ENCODE peak calls at places on chromosomes 12 and 14, in six cellular contexts. K, S, W, B, X and R are unnamed samples.

GRCh38 chr12:19997996-19998395 is 370.3 kb upstream of the PDE3A start:
- DNase-seq in K (no peak), S (no peak), W (no peak), B (no peak), X (no peak), R (no peak)

GRCh38 chr14:68402525-68403101 is 390.3 kb downstream of the ZFP36L1 start:
- DNase-seq in K (no peak), S (no peak), W (no peak), B (no peak), X (no peak), R (no peak)

GRCh38 chr12:26848156-26848825 is 15.3 kb upstream of the ITPR2 start:
- DNase-seq in K (no peak), S (no peak), W (no peak), B (no peak), X (no peak), R (no peak)

GRCh38 chr12:89064780-89065179 is 287.5 kb downstream of the DUSP6 start:
- DNase-seq in K (no peak), S (no peak), W (no peak), B (no peak), X (no peak), R (no peak)

GRCh38 chr14:24310666-24311604 is at the start of gene LTB4R:
- DNase-seq in K (no peak), S (peak; percentile 78), W (peak; percentile 89), B (no peak), X (no peak), R (peak; percentile 63)

GRCh38 chr12:67634167-67634793 is 14.3 kb upstream of the DYRK2 start:
- DNase-seq in K (no peak), S (no peak), W (no peak), B (no peak), X (no peak), R (no peak)

GRCh38 chr14:103224996-103225874 is 102.0 kb downstream of the TNFAIP2 start:
- DNase-seq in K (no peak), S (no peak), W (no peak), B (no peak), X (no peak), R (no peak)

GRCh38 chr12:65492997-65493892 is 214.8 kb downstream of the MSRB3 start:
- DNase-seq in K (no peak), S (no peak), W (no peak), B (no peak), X (no peak), R (no peak)

GRCh38 chr14:50668852-50669194 is 717 bp upstream of the SAV1 start:
- DNase-seq in K (no peak), S (no peak), W (no peak), B (no peak), X (no peak), R (no peak)

GRCh38 chr12:24425601-24425970 is 476.1 kb upstream of the SOX5 start:
- DNase-seq in K (no peak), S (no peak), W (no peak), B (no peak), X (no peak), R (no peak)

GRCh38 chr14:22962061-22962676 is 5.3 kb upstream of the HAUS4 start:
- DNase-seq in K (no peak), S (no peak), W (no peak), B (no peak), X (no peak), R (no peak)

GRCh38 chr14:91316761-91317160 is 72.3 kb upstream of the GPR68 start:
- DNase-seq in K (no peak), S (no peak), W (no peak), B (no peak), X (no peak), R (no peak)

GRCh38 chr14:67837011-67837624 is 17.5 kb downstream of the RAD51B start:
- DNase-seq in K (peak; percentile 77), S (no peak), W (no peak), B (peak; percentile 67), X (no peak), R (no peak)

GRCh38 chr14:56885795-56886194 is 75.5 kb upstream of the OTX2 start:
- DNase-seq in K (peak; percentile 46), S (no peak), W (no peak), B (no peak), X (no peak), R (no peak)

GRCh38 chr12:67457799-67458680 is 188.9 kb downstream of the CAND1 start:
- DNase-seq in K (peak; percentile 23), S (no peak), W (no peak), B (peak; percentile 9), X (no peak), R (no peak)

GRCh38 chr14:56874375-56874774 is 64.1 kb upstream of the OTX2 start:
- DNase-seq in K (peak; percentile 78), S (peak; percentile 55), W (no peak), B (peak; percentile 36), X (no peak), R (no peak)

GRCh38 chr12:106651552-106651951 is 68.7 kb downstream of the RFX4 start:
- DNase-seq in K (no peak), S (no peak), W (no peak), B (no peak), X (no peak), R (no peak)

GRCh38 chr12:2974560-2974971 is 15.4 kb downstream of the TEAD4 start:
- DNase-seq in K (peak; percentile 40), S (no peak), W (no peak), B (no peak), X (no peak), R (no peak)

GRCh38 chr12:1837541-1838206 is 17.3 kb downstream of the LRTM2 start:
- DNase-seq in K (no peak), S (peak; percentile 20), W (no peak), B (no peak), X (no peak), R (no peak)

GRCh38 chr12:26185532-26186320 is 9.6 kb upstream of the SSPN start:
- DNase-seq in K (peak; percentile 51), S (no peak), W (no peak), B (no peak), X (no peak), R (no peak)

GRCh38 chr14:90627478-90627877 is 188.8 kb downstream of the TTC7B start:
- DNase-seq in K (no peak), S (no peak), W (peak; percentile 87), B (peak; percentile 50), X (no peak), R (peak; percentile 37)

GRCh38 chr12:113835913-113836312 is 130.2 kb downstream of the RBM19 start:
- DNase-seq in K (no peak), S (no peak), W (no peak), B (no peak), X (no peak), R (no peak)

GRCh38 chr14:90809530-90810312 is 6.5 kb downstream of the TTC7B start:
- DNase-seq in K (no peak), S (no peak), W (peak; percentile 50), B (no peak), X (no peak), R (no peak)

GRCh38 chr14:69519253-69519661 is 34.7 kb downstream of the PLEKHD1 start:
- DNase-seq in K (no peak), S (no peak), W (no peak), B (no peak), X (no peak), R (no peak)

DNA sequence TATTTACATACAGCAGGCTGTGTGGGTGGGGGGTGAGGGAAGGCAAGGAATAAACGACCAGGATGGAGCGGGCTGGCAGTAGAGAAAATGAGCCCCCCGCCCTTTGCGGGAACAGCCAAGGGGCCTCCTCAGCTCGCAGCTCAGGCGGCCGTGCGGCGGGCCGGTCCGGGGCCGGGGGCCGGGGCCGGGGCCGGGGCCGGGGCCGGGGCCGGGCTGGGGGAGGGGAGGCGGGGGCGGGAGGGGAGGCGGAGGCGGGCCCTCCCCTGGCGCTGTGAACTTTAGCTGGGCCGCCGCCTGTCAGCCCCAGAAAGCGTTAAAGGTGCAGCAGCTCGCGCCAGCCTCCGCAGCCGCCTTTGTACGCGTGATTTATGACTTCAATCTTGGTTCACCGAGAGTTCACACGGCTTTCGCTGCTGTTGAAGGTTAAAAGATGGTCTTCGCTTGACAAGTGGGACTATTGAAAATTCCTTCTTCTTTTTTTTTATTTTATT is 28.8 kb downstream of the HOXC4 start:
- DNase-seq in K (no peak), S (peak; percentile 58), W (peak; percentile 57), B (peak; percentile 86), X (no peak), R (no peak)
- H3K4me3 ChIP-seq in K (no peak overlapping the region), S (peak overlapping the region; percentile 37), W (peak overlapping the region; percentile 24), B (no peak overlapping the region), X (no peak overlapping the region), R (no peak overlapping the region)

DNA sequence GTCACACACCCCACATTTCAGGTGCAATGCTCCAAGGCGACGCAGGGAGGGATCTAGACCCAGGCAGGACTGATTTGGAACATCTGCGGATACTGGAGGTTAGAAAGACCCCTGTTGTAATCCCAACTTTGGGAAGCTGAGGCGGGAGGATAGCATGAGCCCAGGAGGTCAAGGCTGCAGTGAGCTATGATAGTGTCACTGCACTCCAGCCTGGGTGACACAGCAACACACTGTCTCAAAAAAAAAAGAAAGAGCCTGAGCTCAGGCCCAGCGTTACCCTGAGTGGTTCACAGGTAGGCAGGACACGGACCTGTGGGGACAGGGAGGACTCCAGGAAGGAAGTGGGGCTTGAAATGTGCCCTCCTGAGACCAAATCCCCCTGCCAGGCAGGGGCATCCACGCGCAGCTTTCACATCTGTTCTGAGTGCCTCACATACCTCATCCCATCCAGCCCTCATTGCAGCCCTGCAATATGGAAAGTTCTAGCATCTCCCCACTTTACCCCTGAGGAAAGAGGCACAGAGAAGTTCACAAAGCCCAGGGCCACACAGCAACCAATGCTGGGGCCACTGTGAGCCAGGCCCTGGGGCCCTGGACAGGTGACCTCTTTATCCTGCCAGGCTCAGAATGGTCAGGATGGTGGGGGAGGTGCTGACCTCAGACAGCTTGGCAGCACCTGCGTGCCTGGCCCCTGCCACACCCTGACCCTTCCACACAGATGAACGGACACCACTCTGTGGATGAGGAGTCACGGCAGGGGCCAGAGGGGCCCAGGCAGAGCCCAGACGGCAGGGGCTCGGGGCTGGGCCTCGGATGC is 34.1 kb downstream of the CCDC85C start:
- DNase-seq in K (no peak), S (no peak), W (no peak), B (no peak), X (no peak), R (no peak)
- H3K4me1 ChIP-seq in K (peaks cover 45% of the 10 kb centered on the region), S (peaks cover 14% of the 10 kb centered on the region), W (peaks cover 49% of the 10 kb centered on the region), B (peaks cover 82% of the 10 kb centered on the region), X (peaks cover 84% of the 10 kb centered on the region), R (peaks cover 88% of the 10 kb centered on the region)

GRCh38 chr12:52183971-52184370 is 7.8 kb downstream of the KRT80 start:
- DNase-seq in K (no peak), S (no peak), W (no peak), B (no peak), X (no peak), R (no peak)

GRCh38 chr12:52184813-52185212 is 7.0 kb downstream of the KRT80 start:
- DNase-seq in K (no peak), S (no peak), W (no peak), B (no peak), X (no peak), R (no peak)

GRCh38 chr12:52182898-52183543 is 8.8 kb downstream of the KRT80 start:
- DNase-seq in K (peak; percentile 79), S (no peak), W (no peak), B (no peak), X (no peak), R (no peak)

GRCh38 chr12:52182456-52182855 is 9.4 kb downstream of the KRT80 start:
- DNase-seq in K (no peak), S (no peak), W (no peak), B (no peak), X (no peak), R (no peak)

GRCh38 chr12:52183544-52183910 is 8.3 kb downstream of the KRT80 start:
- DNase-seq in K (no peak), S (no peak), W (no peak), B (no peak), X (no peak), R (no peak)
- H3K27ac ChIP-seq in K (no peak overlapping the region), S (no peak overlapping the region), W (no peak overlapping the region), B (no peak overlapping the region), X (no peak overlapping the region), R (no peak overlapping the region)

GRCh38 chr14:21105095-21105494 is 4.2 kb downstream of the TMEM253 start:
- DNase-seq in K (no peak), S (no peak), W (no peak), B (no peak), X (no peak), R (no peak)
- H3K4me3 ChIP-seq in K (no peak overlapping the region), S (no peak overlapping the region), W (peak overlapping the region; percentile 94), B (no peak overlapping the region), X (peak overlapping the region; percentile 67), R (peak overlapping the region; percentile 78)